ENCODE peak calls at places on chromosomes 2 and 18, in four cellular contexts. F, E, C and X are unnamed samples.
A peak's percentile ranks its signal among the peaks of the same experiment; 100 is the strongest.

GRCh38 chr2:32559136-32559535 is 68.7 kb upstream of the TTC27 start:
- DNase-seq in E (peak; percentile 62), F (no peak), C (peak; percentile 85), X (no peak)

GRCh38 chr2:180222642-180223041 is 215.5 kb upstream of the CWC22 start:
- DNase-seq in F (no peak), C (peak; percentile 96), E (peak; percentile 89), X (peak; percentile 95)

GRCh38 chr2:96950391-96951124 is 35.8 kb downstream of the FAM178B start:
- DNase-seq in E (no peak), C (no peak), F (no peak), X (no peak)

GRCh38 chr2:85255456-85255812 is 72.4 kb downstream of the TGOLN2 start:
- DNase-seq in C (no peak), E (no peak), F (peak; percentile 13), X (no peak)

GRCh38 chr2:74497777-74498499 is 1.5 kb downstream of the LBX2 start:
- DNase-seq in E (no peak), F (no peak), C (no peak), X (no peak)

GRCh38 chr18:40414155-40414754 is 1540.8 kb upstream of the PIK3C3 start:
- DNase-seq in E (peak; percentile 44), C (peak; percentile 26), F (no peak), X (no peak)

GRCh38 chr2:27683390-27684071 is 19.8 kb downstream of the SLC4A1AP start:
- DNase-seq in C (peak; percentile 93), E (peak; percentile 94), F (peak; percentile 91), X (peak; percentile 84)

GRCh38 chr2:240999873-241000541 is 1.6 kb downstream of the SNED1 start:
- DNase-seq in F (no peak), C (no peak), E (no peak), X (no peak)

GRCh38 chr18:66734451-66734850 is 130.6 kb upstream of the CDH19 start:
- DNase-seq in E (no peak), F (no peak), C (peak; percentile 26), X (peak; percentile 43)

GRCh38 chr2:159506764-159507406 is 109.5 kb downstream of the BAZ2B start:
- DNase-seq in E (no peak), C (no peak), F (peak; percentile 40), X (peak; percentile 65)

DNA sequence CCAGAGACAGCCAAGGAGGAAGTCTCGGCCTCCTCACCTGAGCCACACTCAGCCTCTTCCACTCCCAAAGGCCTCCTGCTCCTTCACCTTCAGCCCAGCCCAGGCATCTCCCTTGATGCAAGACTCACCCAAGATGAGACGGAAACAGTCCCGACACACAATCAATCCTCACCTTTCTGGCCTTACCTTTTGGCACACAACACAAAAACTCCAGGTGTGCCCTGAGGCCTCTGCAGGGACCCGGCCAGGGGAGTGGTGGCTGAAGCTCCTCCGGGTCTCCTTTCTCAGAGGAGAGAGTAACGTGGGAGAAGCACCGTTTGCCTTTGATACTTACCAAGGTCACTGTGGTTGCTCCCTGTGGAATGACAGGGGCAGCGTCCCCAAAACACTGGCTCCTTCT is 23.8 kb upstream of the EFHD1 start:
- DNase-seq in F (no peak), C (no peak), E (no peak), X (no peak)
- H3K36me3 ChIP-seq in F (no peaks in the 10 kb centered on the region), C (no peaks in the 10 kb centered on the region), E (no peaks in the 10 kb centered on the region), X (no peaks in the 10 kb centered on the region)

DNA sequence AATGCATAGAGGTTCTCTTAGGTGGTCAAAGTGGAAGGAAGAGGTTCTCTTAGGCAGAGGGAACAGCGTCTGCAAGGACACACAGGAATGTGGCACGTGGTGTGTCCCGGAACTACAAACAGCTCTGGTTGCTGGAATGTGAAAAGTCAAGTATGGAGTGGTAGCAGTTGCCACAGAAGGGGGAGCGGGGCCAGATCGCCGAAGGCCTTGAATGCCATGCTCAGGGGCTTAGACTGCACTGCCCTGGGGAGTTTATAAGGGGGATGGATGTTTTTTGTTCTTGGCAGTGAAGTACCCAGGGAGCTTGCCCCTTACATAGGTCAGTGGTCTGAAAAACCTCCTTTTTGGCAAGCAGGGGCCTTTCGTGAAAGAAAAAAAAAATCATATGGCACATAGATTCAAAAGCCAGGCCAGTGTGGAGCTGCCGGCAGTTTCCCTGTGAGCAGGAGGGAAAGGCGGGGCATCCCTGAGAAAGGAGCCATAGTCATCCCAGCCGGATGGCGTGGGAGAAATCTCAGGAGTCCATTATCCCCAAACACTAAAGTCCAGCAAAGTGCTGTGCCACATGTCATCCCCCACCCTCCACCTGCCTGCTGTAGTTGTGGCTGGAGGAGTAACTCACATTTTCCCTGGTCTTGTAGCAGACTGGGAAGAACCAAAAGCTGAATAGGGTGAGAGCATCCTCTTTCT is 45.4 kb downstream of the GORASP2 start:
- DNase-seq in E (no peak), F (no peak), C (peak; percentile 37), X (no peak)
- H3K36me3 ChIP-seq in E (no peaks in the 10 kb centered on the region), F (no peaks in the 10 kb centered on the region), C (no peaks in the 10 kb centered on the region), X (no peaks in the 10 kb centered on the region)

GRCh38 chr2:200943527-200944120 is 19.8 kb downstream of the ORC2 start:
- DNase-seq in C (no peak), E (no peak), F (no peak), X (no peak)
- H3K36me3 ChIP-seq in C (peaks cover 58% of the 10 kb centered on the region), E (peaks cover 45% of the 10 kb centered on the region), F (peaks cover 10% of the 10 kb centered on the region), X (peaks cover 28% of the 10 kb centered on the region)

GRCh38 chr2:46362667-46363012 is 65.4 kb downstream of the EPAS1 start:
- DNase-seq in E (no peak), C (no peak), F (no peak), X (no peak)
- H3K36me3 ChIP-seq in E (peaks cover 56% of the 10 kb centered on the region), C (no peaks in the 10 kb centered on the region), F (peaks cover 26% of the 10 kb centered on the region), X (peaks cover 13% of the 10 kb centered on the region)